ENCODE peak calls at places on chromosomes 7 and 10, in eight cellular contexts. V is effector memory CD8-positive, alpha-beta T cell; B is nucleus accumbens; H is activated CD4-positive, alpha-beta T cell treated with anti-CD3 and anti-CD28 coated beads, Interleukin-2, amount 10 ng/mL, durations not matched to agents 7 days and 5 days; G is GM12865; C is naive B cell; Z is epithelial cell of prostate; T is memory B cell. W is an unnamed sample.
A peak's percentile ranks its signal among the peaks of the same experiment; 100 is the strongest.

GRCh38 chr7:45190406-45191165 is 33.0 kb downstream of the RAMP3 start:
- DNase-seq in V (no peak), B (no peak), H (no peak), G (no peak), C (no peak), Z (no peak), T (no peak), W (no peak)

GRCh38 chr10:92430103-92430502 is 139.1 kb downstream of the MARCHF5 start:
- DNase-seq in V (no peak), B (no peak), H (no peak), G (no peak), C (no peak), Z (no peak), T (no peak), W (no peak)

GRCh38 chr7:117164578-117164977 is 158.3 kb downstream of the WNT2 start:
- DNase-seq in V (no peak), B (no peak), H (no peak), G (no peak), C (no peak), Z (peak; percentile 34), T (no peak), W (no peak)

GRCh38 chr7:149459201-149459539 is 1.7 kb downstream of the ZNF777 start:
- DNase-seq in V (no peak), B (no peak), H (no peak), G (no peak), C (no peak), Z (no peak), T (no peak), W (no peak)

GRCh38 chr7:48182736-48183369 is 11.6 kb downstream of the ABCA13 start:
- DNase-seq in V (no peak), B (no peak), H (no peak), G (no peak), C (no peak), Z (no peak), T (no peak), W (no peak)

GRCh38 chr10:16565604-16566003 is 43.9 kb upstream of the C1QL3 start:
- DNase-seq in V (no peak), B (no peak), H (no peak), G (no peak), C (no peak), Z (no peak), T (no peak), W (no peak)

GRCh38 chr7:27678617-27679260 is 16.1 kb upstream of the HIBADH start:
- DNase-seq in V (no peak), B (no peak), H (no peak), G (no peak), C (no peak), Z (no peak), T (no peak), W (no peak)

GRCh38 chr7:30476401-30477145 is 2.0 kb downstream of the NOD1 start:
- DNase-seq in V (no peak), B (no peak), H (no peak), G (no peak), C (no peak), Z (no peak), T (no peak), W (no peak)

GRCh38 chr7:55569797-55570196 is 2.5 kb downstream of the VOPP1 start:
- DNase-seq in V (peak; percentile 55), B (no peak), H (no peak), G (peak; percentile 78), C (no peak), Z (no peak), T (no peak), W (no peak)

GRCh38 chr7:114843102-114843501 is 78.8 kb upstream of the MDFIC start:
- DNase-seq in V (no peak), B (no peak), H (no peak), G (peak; percentile 12), C (no peak), Z (no peak), T (no peak), W (no peak)

GRCh38 chr7:98569606-98570337 is 47.3 kb upstream of the NPTX2 start:
- DNase-seq in V (no peak), B (peak; percentile 54), H (no peak), G (no peak), C (no peak), Z (no peak), T (no peak), W (no peak)

GRCh38 chr7:15839415-15840100 is 153.1 kb upstream of the MEOX2 start:
- DNase-seq in V (no peak), B (no peak), H (no peak), G (no peak), C (peak; percentile 1), Z (no peak), T (no peak), W (no peak)

GRCh38 chr7:147472556-147472955 is 1118.0 kb upstream of the C7orf33 start:
- DNase-seq in V (no peak), B (no peak), H (no peak), G (no peak), C (no peak), Z (no peak), T (no peak), W (no peak)

GRCh38 chr10:48506147-48506917 is 98.5 kb downstream of the ARHGAP22 start:
- DNase-seq in V (no peak), B (no peak), H (peak; percentile 30), G (peak; percentile 66), C (no peak), Z (no peak), T (no peak), W (no peak)

GRCh38 chr7:2798669-2799068 is 45.4 kb downstream of the GNA12 start:
- DNase-seq in V (no peak), B (no peak), H (no peak), G (no peak), C (peak; percentile 25), Z (no peak), T (no peak), W (no peak)

GRCh38 chr10:50593523-50593922 is 30.2 kb downstream of the SGMS1 start:
- DNase-seq in V (no peak), B (no peak), H (no peak), G (no peak), C (no peak), Z (no peak), T (no peak), W (no peak)

GRCh38 chr10:71375954-71376353 is 20.8 kb upstream of the CDH23 start:
- DNase-seq in V (no peak), B (no peak), H (no peak), G (peak; percentile 6), C (no peak), Z (no peak), T (no peak), W (no peak)

GRCh38 chr7:99407849-99408346 is 499 bp downstream of the PDAP1 start:
- DNase-seq in V (peak; percentile 21), B (peak; percentile 52), H (peak; percentile 28), G (peak; percentile 46), C (no peak), Z (no peak), T (no peak), W (no peak)

GRCh38 chr10:32692174-32692573 is 246.2 kb downstream of the CCDC7 start:
- DNase-seq in V (no peak), B (no peak), H (no peak), G (no peak), C (no peak), Z (peak; percentile 91), T (no peak), W (no peak)